ENCODE peak calls at places on chromosome 20, in four cellular contexts. One of them, this sample, is unnamed.

GRCh38 chr20:56540415-56540814 is 7.4 kb downstream of the FAM209B start:
- DNase-seq in HCT116: no peak
- DNase-seq in smooth muscle cell of the brain vasculature: no peak
- DNase-seq in psoas muscle: no peak
- DNase-seq in this sample: peak

GRCh38 chr20:63744574-63745423 is 5.2 kb downstream of the SLC2A4RG start:
- DNase-seq in HCT116: no peak
- DNase-seq in psoas muscle: no peak
- DNase-seq in smooth muscle cell of the brain vasculature: no peak
- DNase-seq in this sample: no peak

GRCh38 chr20:52084727-52085126 is 106.9 kb downstream of the ZFP64 start:
- DNase-seq in psoas muscle: no peak
- DNase-seq in smooth muscle cell of the brain vasculature: no peak
- DNase-seq in HCT116: no peak
- DNase-seq in this sample: no peak

GRCh38 chr20:48238781-48239180 is 453.5 kb upstream of the SULF2 start:
- DNase-seq in psoas muscle: no peak
- DNase-seq in smooth muscle cell of the brain vasculature: no peak
- DNase-seq in HCT116: no peak
- DNase-seq in this sample: no peak

GRCh38 chr20:2131366-2131765 is 29.7 kb downstream of the STK35 start:
- DNase-seq in smooth muscle cell of the brain vasculature: no peak
- DNase-seq in psoas muscle: no peak
- DNase-seq in HCT116: peak
- DNase-seq in this sample: peak

GRCh38 chr20:3698511-3699436 is 13.6 kb downstream of the SIGLEC1 start:
- DNase-seq in HCT116: no peak
- DNase-seq in smooth muscle cell of the brain vasculature: no peak
- DNase-seq in psoas muscle: no peak
- DNase-seq in this sample: no peak

GRCh38 chr20:37347891-37348642 is 2.1 kb downstream of the SRC start:
- DNase-seq in HCT116: no peak
- DNase-seq in smooth muscle cell of the brain vasculature: no peak
- DNase-seq in psoas muscle: no peak
- DNase-seq in this sample: no peak

GRCh38 chr20:2874456-2874855 is 1.2 kb downstream of the PTPRA start:
- DNase-seq in HCT116: no peak
- DNase-seq in psoas muscle: no peak
- DNase-seq in smooth muscle cell of the brain vasculature: no peak
- DNase-seq in this sample: peak

GRCh38 chr20:45817652-45818194 is 5.3 kb downstream of the UBE2C start:
- DNase-seq in psoas muscle: no peak
- DNase-seq in HCT116: no peak
- DNase-seq in smooth muscle cell of the brain vasculature: no peak
- DNase-seq in this sample: peak

GRCh38 chr20:62561182-62561581 is 81.1 kb upstream of the SLCO4A1 start:
- DNase-seq in HCT116: no peak
- DNase-seq in psoas muscle: no peak
- DNase-seq in smooth muscle cell of the brain vasculature: no peak
- DNase-seq in this sample: no peak

GRCh38 chr20:48945840-48946514 is 24.5 kb downstream of the ARFGEF2 start:
- DNase-seq in psoas muscle: no peak
- DNase-seq in smooth muscle cell of the brain vasculature: no peak
- DNase-seq in HCT116: peak
- DNase-seq in this sample: peak

GRCh38 chr20:4811661-4812181 is 90.0 kb downstream of the PRND start:
- DNase-seq in psoas muscle: peak
- DNase-seq in smooth muscle cell of the brain vasculature: no peak
- DNase-seq in HCT116: no peak
- DNase-seq in this sample: no peak

GRCh38 chr20:46987001-46987400 is 92.4 kb downstream of the EYA2 start:
- DNase-seq in HCT116: no peak
- DNase-seq in smooth muscle cell of the brain vasculature: no peak
- DNase-seq in psoas muscle: no peak
- DNase-seq in this sample: no peak

GRCh38 chr20:54218470-54218869 is 10.6 kb downstream of the PFDN4 start:
- DNase-seq in psoas muscle: no peak
- DNase-seq in HCT116: no peak
- DNase-seq in smooth muscle cell of the brain vasculature: no peak
- DNase-seq in this sample: no peak

GRCh38 chr20:51350941-51351631 is 191.4 kb downstream of the NFATC2 start:
- DNase-seq in HCT116: no peak
- DNase-seq in smooth muscle cell of the brain vasculature: no peak
- DNase-seq in psoas muscle: no peak
- DNase-seq in this sample: peak

GRCh38 chr20:5652626-5653573 is 97.3 kb upstream of the SHLD1 start:
- DNase-seq in HCT116: no peak
- DNase-seq in psoas muscle: no peak
- DNase-seq in smooth muscle cell of the brain vasculature: no peak
- DNase-seq in this sample: peak

GRCh38 chr20:23637282-23638221 is at the start of gene CST3:
- DNase-seq in HCT116: peak
- DNase-seq in psoas muscle: peak
- DNase-seq in smooth muscle cell of the brain vasculature: no peak
- DNase-seq in this sample: peak

GRCh38 chr20:59055302-59055701 is 12.7 kb upstream of the PRELID3B start:
- DNase-seq in HCT116: no peak
- DNase-seq in smooth muscle cell of the brain vasculature: no peak
- DNase-seq in psoas muscle: no peak
- DNase-seq in this sample: peak

This sample was measured in HFFc6.